ENCODE peak calls at places on chromosomes 4 and X, in ten cellular contexts. U, W, J, E, R, B, S, O, T and F are unnamed samples.
A peak's percentile ranks its signal among the peaks of the same experiment; 100 is the strongest.

GRCh38 chrX:9884031-9884779 is 83.0 kb upstream of the CLDN34 start:
- DNase-seq in U (no peak), W (no peak), J (no peak), E (no peak), R (no peak), B (no peak), S (no peak), O (no peak), T (no peak), F (no peak)

GRCh38 chr4:125317526-125317880 is 2.7 kb downstream of the FAT4 start:
- DNase-seq in U (peak; percentile 63), W (peak; percentile 71), J (no peak), E (peak; percentile 48), R (peak; percentile 41), B (peak; percentile 66), S (no peak), O (peak; percentile 54), T (peak; percentile 51), F (no peak)

GRCh38 chrX:38375888-38376287 is 23.5 kb downstream of the OTC start:
- DNase-seq in U (peak; percentile 0), W (no peak), J (no peak), E (no peak), R (no peak), B (no peak), S (no peak), O (no peak), T (peak; percentile 44), F (no peak)

GRCh38 chr4:84967292-84967651 is 782 bp upstream of the WDFY3 start:
- DNase-seq in U (peak; percentile 54), W (no peak), J (no peak), E (peak; percentile 37), R (no peak), B (no peak), S (peak; percentile 14), O (peak; percentile 38), T (no peak), F (no peak)

GRCh38 chrX:78571849-78572248 is 87.3 kb downstream of the RTL3 start:
- DNase-seq in U (no peak), W (no peak), J (no peak), E (no peak), R (no peak), B (no peak), S (no peak), O (no peak), T (no peak), F (no peak)

GRCh38 chr4:21593268-21594002 is 355.1 kb downstream of the KCNIP4 start:
- DNase-seq in U (no peak), W (no peak), J (no peak), E (no peak), R (no peak), B (no peak), S (no peak), O (no peak), T (no peak), F (no peak)

GRCh38 chr4:169621754-169622481 is 1.5 kb downstream of the CLCN3 start:
- DNase-seq in U (peak; percentile 94), W (no peak), J (no peak), E (no peak), R (no peak), B (no peak), S (peak; percentile 45), O (peak; percentile 90), T (no peak), F (no peak)

GRCh38 chr4:105715692-105716278 is 7.2 kb downstream of the GSTCD start:
- DNase-seq in U (peak; percentile 60), W (no peak), J (no peak), E (no peak), R (no peak), B (no peak), S (peak; percentile 43), O (peak; percentile 45), T (no peak), F (no peak)

GRCh38 chr4:26463386-26463785 is 26.9 kb downstream of the CCKAR start:
- DNase-seq in U (no peak), W (no peak), J (no peak), E (no peak), R (no peak), B (no peak), S (no peak), O (no peak), T (no peak), F (peak; percentile 31)

GRCh38 chr4:110614173-110614948 is 8.5 kb downstream of the PITX2 start:
- DNase-seq in U (peak; percentile 52), W (no peak), J (no peak), E (no peak), R (no peak), B (no peak), S (no peak), O (no peak), T (peak; percentile 65), F (no peak)

GRCh38 chrX:10085223-10085622 is 71.6 kb upstream of the CLCN4 start:
- DNase-seq in U (no peak), W (no peak), J (no peak), E (no peak), R (no peak), B (no peak), S (peak; percentile 14), O (no peak), T (no peak), F (no peak)

GRCh38 chr4:986949-987688 is at the start of gene IDUA:
- DNase-seq in U (peak; percentile 79), W (peak; percentile 90), J (peak; percentile 95), E (peak; percentile 71), R (peak; percentile 84), B (peak; percentile 90), S (peak; percentile 87), O (peak; percentile 53), T (peak; percentile 93), F (no peak)

GRCh38 chr4:108320066-108320465 is 151.3 kb upstream of the LEF1 start:
- DNase-seq in U (no peak), W (no peak), J (no peak), E (no peak), R (no peak), B (no peak), S (peak; percentile 47), O (no peak), T (no peak), F (no peak)

GRCh38 chr4:81375745-81376144 is 96.0 kb downstream of the RASGEF1B start:
- DNase-seq in U (no peak), W (no peak), J (no peak), E (no peak), R (no peak), B (no peak), S (no peak), O (no peak), T (peak; percentile 4), F (no peak)

GRCh38 chrX:101257448-101258259 is 33.5 kb downstream of the TAF7L start:
- DNase-seq in U (peak; percentile 63), W (no peak), J (no peak), E (no peak), R (no peak), B (no peak), S (no peak), O (peak; percentile 76), T (no peak), F (no peak)

DNA sequence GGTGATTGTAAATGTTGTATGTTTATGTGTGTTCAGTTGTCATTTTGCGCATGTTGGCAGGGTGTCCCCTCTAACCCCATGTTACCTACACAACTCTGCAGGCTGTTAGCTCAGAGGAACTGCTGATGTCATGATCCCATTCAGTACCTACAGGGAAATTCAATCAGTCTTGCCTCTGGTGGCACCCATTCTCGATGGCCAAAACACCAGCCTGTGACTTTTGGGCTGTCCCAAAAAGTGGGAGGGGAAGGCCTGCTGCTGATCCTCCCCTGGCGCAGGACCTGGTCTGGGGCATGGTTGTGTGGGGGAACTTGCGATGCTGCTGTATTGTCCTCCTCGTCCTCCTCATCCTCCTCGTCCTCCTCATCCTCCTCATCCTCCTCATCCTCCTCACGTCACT is 174.5 kb downstream of the DCLK2 start:
- DNase-seq in U (no peak), W (no peak), J (no peak), E (no peak), R (no peak), B (no peak), S (no peak), O (no peak), T (no peak), F (no peak)
- H3K36me3 ChIP-seq in U (peaks cover 50% of the 10 kb centered on the region), W (peaks cover 2% of the 10 kb centered on the region), J (no peaks in the 10 kb centered on the region), E (peaks cover 16% of the 10 kb centered on the region), R (peaks cover 43% of the 10 kb centered on the region), B (peaks cover 45% of the 10 kb centered on the region), S (no peaks in the 10 kb centered on the region), O (peaks cover 28% of the 10 kb centered on the region), T (no peaks in the 10 kb centered on the region), F (no peaks in the 10 kb centered on the region)

GRCh38 chr4:143199503-143199902 is 14.8 kb downstream of the USP38 start:
- DNase-seq in U (no peak), W (no peak), J (no peak), E (no peak), R (no peak), B (no peak), S (no peak), O (no peak), T (no peak), F (no peak)
- H3K36me3 ChIP-seq in U (peaks cover 17% of the 10 kb centered on the region), W (peaks cover 69% of the 10 kb centered on the region), J (peaks cover 96% of the 10 kb centered on the region), E (peaks cover 50% of the 10 kb centered on the region), R (peaks cover 75% of the 10 kb centered on the region), B (peaks cover 60% of the 10 kb centered on the region), S (peaks cover 15% of the 10 kb centered on the region), O (peaks cover 23% of the 10 kb centered on the region), T (peaks cover 10% of the 10 kb centered on the region), F (peaks cover 50% of the 10 kb centered on the region)

GRCh38 chrX:47224266-47224895 is 5.9 kb downstream of the CDK16 start:
- DNase-seq in U (no peak), W (peak; percentile 56), J (no peak), E (no peak), R (no peak), B (no peak), S (no peak), O (no peak), T (no peak), F (no peak)
- H3K36me3 ChIP-seq in U (peaks cover 62% of the 10 kb centered on the region), W (peaks cover 59% of the 10 kb centered on the region), J (peaks cover 52% of the 10 kb centered on the region), E (peaks cover 28% of the 10 kb centered on the region), R (peaks cover 50% of the 10 kb centered on the region), B (peaks cover 57% of the 10 kb centered on the region), S (peaks cover 8% of the 10 kb centered on the region), O (peaks cover 54% of the 10 kb centered on the region), T (peaks cover 48% of the 10 kb centered on the region), F (no peaks in the 10 kb centered on the region)

GRCh38 chr4:36303430-36304137 is 22.2 kb downstream of the DTHD1 start:
- DNase-seq in U (no peak), W (no peak), J (no peak), E (no peak), R (no peak), B (no peak), S (no peak), O (no peak), T (no peak), F (no peak)

GRCh38 chr4:36308150-36308549 is 26.7 kb downstream of the DTHD1 start:
- DNase-seq in U (no peak), W (no peak), J (no peak), E (no peak), R (no peak), B (no peak), S (no peak), O (no peak), T (no peak), F (no peak)

DNA sequence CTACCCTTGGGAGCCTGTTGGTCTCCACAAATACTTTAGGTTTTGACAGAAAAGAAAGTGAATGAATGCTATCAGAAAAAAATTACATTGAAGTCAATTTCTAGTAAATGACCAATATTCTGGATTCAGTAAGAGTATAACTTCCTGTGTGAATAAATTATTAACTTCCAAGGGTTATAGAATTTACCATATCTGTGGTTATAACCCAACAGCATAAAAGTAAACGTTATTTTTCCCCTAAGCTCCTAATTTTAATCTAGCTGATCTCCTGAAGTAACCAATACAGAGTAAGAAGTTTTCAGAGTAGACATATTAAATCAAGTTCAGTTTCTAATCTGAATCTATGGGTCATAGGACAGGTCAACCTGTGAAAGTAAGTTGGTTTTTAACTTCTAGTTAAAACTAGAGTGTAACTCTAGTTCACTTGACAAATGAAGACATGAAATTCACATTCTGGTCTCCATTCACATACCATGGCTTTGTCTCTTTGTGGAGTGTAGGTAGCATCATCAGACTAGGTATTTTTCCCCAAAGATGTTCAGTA is 22.8 kb downstream of the DTHD1 start:
- DNase-seq in U (no peak), W (no peak), J (no peak), E (no peak), R (no peak), B (no peak), S (no peak), O (no peak), T (no peak), F (no peak)
- H3K36me3 ChIP-seq in U (no peaks in the 10 kb centered on the region), W (no peaks in the 10 kb centered on the region), J (no peaks in the 10 kb centered on the region), E (no peaks in the 10 kb centered on the region), R (no peaks in the 10 kb centered on the region), B (no peaks in the 10 kb centered on the region), S (no peaks in the 10 kb centered on the region), O (no peaks in the 10 kb centered on the region), T (no peaks in the 10 kb centered on the region), F (no peaks in the 10 kb centered on the region)